ENCODE peak calls at places on chromosomes 5 and 9, in ten cellular contexts. C is colonic mucosa; O is nephron progenitor cell; F is stomach; H is astrocyte of the spinal cord; T is activated CD8-positive, alpha-beta T cell treated with anti-CD3 and anti-CD28 coated beads for 36 hours; M is thoracic aorta; X is cardiac fibroblast; J is PC-9; G is AG10803. S is an unnamed sample.

GRCh38 chr5:147554285-147554817 is 44.5 kb upstream of the DPYSL3 start:
- DNase-seq in H (peak; percentile 94), G (peak; percentile 98), M (no peak), T (no peak), O (no peak), F (no peak), X (peak; percentile 85), C (no peak), J (peak; percentile 38), S (peak; percentile 82)

GRCh38 chr9:71692337-71692736 is 76.0 kb downstream of the CEMIP2 start:
- DNase-seq in X (peak; percentile 60), J (peak; percentile 61), H (peak; percentile 17), C (no peak), O (no peak), F (no peak), T (no peak), M (no peak), G (peak; percentile 36), S (peak; percentile 69)

GRCh38 chr9:100492952-100493351 is 20.0 kb downstream of the TMEFF1 start:
- DNase-seq in T (no peak), O (no peak), C (no peak), H (peak; percentile 41), J (no peak), X (peak; percentile 48), G (peak; percentile 84), M (no peak), F (no peak), S (peak; percentile 56)

GRCh38 chr5:137217599-137218200 is 281.4 kb downstream of the SPOCK1 start:
- DNase-seq in F (no peak), T (no peak), M (no peak), X (peak; percentile 40), H (peak; percentile 23), J (peak; percentile 60), G (peak; percentile 66), O (no peak), C (no peak), S (no peak)

GRCh38 chr5:43947870-43948269 is 344.9 kb downstream of the NNT start:
- DNase-seq in M (no peak), C (no peak), H (no peak), T (no peak), G (peak; percentile 45), J (no peak), X (peak; percentile 71), F (no peak), O (no peak), S (peak; percentile 5)

GRCh38 chr9:131984564-131984963 is 95.1 kb downstream of the MED27 start:
- DNase-seq in G (no peak), T (no peak), F (no peak), J (no peak), O (no peak), C (no peak), M (no peak), X (peak; percentile 25), H (no peak), S (peak; percentile 49)

GRCh38 chr9:4009006-4009511 is 290.8 kb downstream of the GLIS3 start:
- DNase-seq in J (no peak), X (no peak), F (no peak), M (no peak), G (no peak), T (no peak), C (no peak), O (no peak), H (peak; percentile 22), S (no peak)

GRCh38 chr5:81420039-81420667 is 26.2 kb upstream of the ACOT12 start:
- DNase-seq in C (no peak), J (peak; percentile 75), X (peak; percentile 95), O (no peak), F (no peak), H (peak; percentile 94), M (no peak), G (peak; percentile 86), T (peak; percentile 47), S (peak; percentile 85)

GRCh38 chr5:141807732-141808131 is 70.5 kb downstream of the PCDH1 start:
- DNase-seq in M (no peak), C (no peak), J (no peak), O (no peak), T (no peak), X (no peak), G (no peak), F (no peak), H (no peak), S (no peak)

GRCh38 chr9:35756743-35757526 is 2.9 kb upstream of the MSMP start:
- DNase-seq in X (no peak), T (peak; percentile 64), H (peak; percentile 29), J (peak; percentile 57), F (peak; percentile 74), O (peak; percentile 67), M (no peak), C (peak; percentile 78), G (no peak), S (peak; percentile 59)

GRCh38 chr5:6788439-6788838 is 75.2 kb downstream of the TENT4A start:
- DNase-seq in T (no peak), F (no peak), O (no peak), G (no peak), X (no peak), M (no peak), C (no peak), J (peak; percentile 47), H (no peak), S (no peak)

GRCh38 chr9:126411948-126412284 is 85.3 kb downstream of the MVB12B start:
- DNase-seq in J (no peak), T (no peak), X (no peak), G (no peak), O (no peak), H (no peak), C (no peak), F (no peak), M (no peak), S (no peak)

GRCh38 chr5:105304859-105305258 is 1742.3 kb upstream of the NUDT12 start:
- DNase-seq in H (no peak), C (no peak), T (no peak), F (no peak), M (no peak), J (no peak), O (no peak), G (no peak), X (no peak), S (no peak)
- TF ChIP-seq CTCF in H (peak; percentile 8), C (no peak), T (no peak), F (no peak), M (no peak), J (peak; percentile 33), O (peak; percentile 35), G (no peak), X (no peak), S (no peak)

GRCh38 chr9:74666625-74667316 is 169.6 kb downstream of the RORB start:
- DNase-seq in G (no peak), J (no peak), F (no peak), X (no peak), M (no peak), O (no peak), T (no peak), C (no peak), H (peak; percentile 35), S (peak; percentile 18)

GRCh38 chr9:74674077-74674476 is 176.9 kb downstream of the RORB start:
- DNase-seq in X (no peak), M (no peak), H (no peak), T (no peak), G (no peak), C (no peak), J (no peak), F (no peak), O (no peak), S (no peak)

GRCh38 chr9:74672237-74672636 is 175.1 kb downstream of the RORB start:
- DNase-seq in H (no peak), X (no peak), F (no peak), J (no peak), O (no peak), G (no peak), T (no peak), M (no peak), C (no peak), S (no peak)
- TF ChIP-seq CTCF in H (no peak), X (no peak), F (no peak), J (no peak), O (no peak), G (no peak), T (no peak), M (no peak), C (no peak), S (no peak)

DNA sequence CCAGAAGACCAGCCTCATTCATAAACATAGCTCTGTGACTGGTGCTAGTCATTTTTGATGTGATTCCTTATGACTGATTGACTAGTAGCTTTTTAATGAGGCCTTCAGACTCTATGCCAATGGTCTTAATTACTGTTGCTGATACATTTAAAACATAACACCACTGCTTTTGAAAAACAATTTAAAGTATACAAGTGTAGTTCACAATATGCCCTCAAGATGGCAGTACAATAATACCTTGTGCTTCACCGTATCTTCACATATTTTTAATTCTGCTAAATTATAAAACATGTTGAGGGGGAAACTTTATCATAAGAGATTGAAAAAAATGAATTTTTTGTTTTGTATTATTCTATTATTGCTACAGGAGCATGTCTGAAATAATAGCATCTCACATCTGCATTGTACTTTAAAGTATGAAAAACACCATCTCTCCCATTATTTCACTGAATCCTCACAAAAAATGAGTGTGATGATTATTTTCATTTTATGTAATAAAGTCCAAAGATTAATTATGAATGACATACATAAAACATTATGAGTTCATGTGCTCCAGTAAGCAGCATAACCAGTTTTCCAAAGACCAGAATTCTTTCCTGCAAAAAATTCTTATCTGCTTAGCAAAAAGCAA is 55.1 kb upstream of the SHISAL2B start:
- DNase-seq in J (no peak), O (no peak), M (no peak), T (no peak), C (no peak), H (peak; percentile 40), F (no peak), G (peak; percentile 24), X (peak; percentile 65), S (peak; percentile 65)
- TF ChIP-seq CTCF in J (peak; percentile 91), O (peak; percentile 91), M (peak; percentile 84), T (peak; percentile 91), C (peak; percentile 75), H (peak; percentile 52), F (peak; percentile 61), G (peak; percentile 80), X (peak; percentile 58), S (peak; percentile 40)

GRCh38 chr5:36360311-36360710 is 58.6 kb upstream of the RANBP3L start:
- DNase-seq in M (no peak), T (peak; percentile 4), O (no peak), X (no peak), C (no peak), J (no peak), H (no peak), F (no peak), G (no peak), S (no peak)

GRCh38 chr5:36366883-36367282 is 65.2 kb upstream of the RANBP3L start:
- DNase-seq in H (peak; percentile 76), M (no peak), C (no peak), O (no peak), T (no peak), X (peak; percentile 32), J (peak; percentile 54), F (no peak), G (peak; percentile 34), S (no peak)

GRCh38 chr5:36364473-36364872 is 62.8 kb upstream of the RANBP3L start:
- DNase-seq in C (no peak), X (no peak), M (no peak), O (no peak), F (no peak), G (no peak), T (no peak), H (no peak), J (no peak), S (no peak)

GRCh38 chr5:36363776-36364175 is 62.1 kb upstream of the RANBP3L start:
- DNase-seq in H (no peak), G (peak; percentile 29), F (no peak), O (no peak), X (peak; percentile 20), T (no peak), J (no peak), M (no peak), C (no peak), S (no peak)

GRCh38 chr5:36363101-36363500 is 61.4 kb upstream of the RANBP3L start:
- DNase-seq in X (peak; percentile 82), T (peak; percentile 2), C (no peak), F (no peak), H (peak; percentile 79), J (no peak), G (peak; percentile 92), M (no peak), O (no peak), S (peak; percentile 77)
- TF ChIP-seq CTCF in X (peak; percentile 30), T (no peak), C (no peak), F (no peak), H (peak; percentile 24), J (no peak), G (peak; percentile 50), M (peak; percentile 19), O (peak; percentile 8), S (peak; percentile 19)